ENCODE peak calls at places on chromosomes 2 and 18, in ten cellular contexts. S is T follicular helper cell; R is ovary; G is Caco-2; Q is dorsolateral prefrontal cortex; A is left ventricle myocardium inferior; C is stimulated activated CD4-positive, alpha-beta T cell treated with anti-CD3 and anti-CD28 coated beads, Interleukin-1b, Interleukin-23, amount 100 ng/mL, for 48 hours; I is activated naive CD8-positive, alpha-beta T cell treated with anti-CD3 and anti-CD28 coated beads, Interleukin-2, amount 50 U/mL, for 24 hours; B is retina; Z is NCI-H1436 treated with DMSO at 0.1 percent for 48 hours. O is an unnamed sample.

GRCh38 chr2:98614024-98614739 is 5.8 kb downstream of the UNC50 start:
- DNase-seq in R (no peak), A (no peak), G (no peak), C (no peak), B (no peak), Q (no peak), I (no peak), Z (no peak), S (no peak), O (no peak)

GRCh38 chr2:101026923-101027469 is 24.9 kb downstream of the RPL31 start:
- DNase-seq in A (no peak), S (no peak), Z (no peak), G (no peak), B (no peak), I (no peak), C (no peak), Q (no peak), R (no peak), O (no peak)

GRCh38 chr2:111168528-111168929 is 47.8 kb downstream of the BCL2L11 start:
- DNase-seq in R (peak), Z (no peak), B (no peak), G (no peak), Q (peak), S (no peak), I (peak), C (peak), A (peak), O (peak)

GRCh38 chr2:70472256-70472905 is 81.2 kb downstream of the TGFA start:
- DNase-seq in G (no peak), Z (no peak), Q (no peak), R (no peak), I (no peak), C (no peak), S (no peak), B (peak), A (no peak), O (no peak)

GRCh38 chr18:35956226-35956625 is 16.3 kb upstream of the RMP24 start:
- DNase-seq in I (no peak), B (no peak), G (no peak), C (no peak), A (no peak), Q (no peak), Z (no peak), R (no peak), S (no peak), O (no peak)

GRCh38 chr2:58708565-58708964 is 467.4 kb upstream of the FANCL start:
- DNase-seq in S (no peak), Q (no peak), C (no peak), G (no peak), I (no peak), B (no peak), Z (no peak), R (no peak), A (no peak), O (no peak)

GRCh38 chr18:49638891-49639557 is 77.2 kb downstream of the LIPG start:
- DNase-seq in S (no peak), R (no peak), G (no peak), B (no peak), A (no peak), C (no peak), Q (no peak), Z (no peak), I (no peak), O (no peak)

GRCh38 chr2:234444888-234445287 is 52.0 kb downstream of the ARL4C start:
- DNase-seq in I (peak), A (peak), G (no peak), C (peak), R (no peak), B (no peak), Z (no peak), S (no peak), Q (no peak), O (no peak)

GRCh38 chr2:174335605-174336402 is 1.1 kb downstream of the SP9 start:
- DNase-seq in G (peak), S (no peak), A (no peak), Z (no peak), B (peak), R (no peak), Q (no peak), C (no peak), I (no peak), O (no peak)

GRCh38 chr2:239716536-239717318 is 308.4 kb downstream of the NDUFA10 start:
- DNase-seq in A (no peak), Z (no peak), R (no peak), Q (no peak), S (no peak), I (no peak), G (no peak), C (no peak), B (peak), O (peak)

GRCh38 chr2:74834806-74835755 is 1.2 kb downstream of the HK2 start:
- DNase-seq in G (peak), Z (no peak), C (peak), S (no peak), B (peak), R (peak), A (peak), Q (no peak), I (peak), O (no peak)

GRCh38 chr18:48929951-48930713 is 20.6 kb downstream of the SMAD7 start:
- DNase-seq in Z (no peak), C (no peak), Q (no peak), I (no peak), S (no peak), B (peak), R (peak), A (no peak), G (peak), O (no peak)

GRCh38 chr2:48900321-48901014 is 144.9 kb upstream of the LHCGR start:
- DNase-seq in R (no peak), Z (no peak), A (no peak), C (no peak), Q (no peak), I (no peak), S (no peak), G (no peak), B (peak), O (no peak)

GRCh38 chr2:101012706-101013181 is 10.7 kb downstream of the RPL31 start:
- DNase-seq in A (no peak), R (peak), I (peak), C (no peak), Z (no peak), Q (no peak), S (peak), B (peak), G (peak), O (no peak)

GRCh38 chr18:8814206-8814605 is 108.8 kb downstream of the MTCL1 start:
- DNase-seq in R (no peak), C (no peak), A (no peak), Q (no peak), I (no peak), S (no peak), B (no peak), G (no peak), Z (no peak), O (no peak)

GRCh38 chr18:3605562-3606443 is 155.8 kb downstream of the TGIF1 start:
- DNase-seq in S (no peak), Q (no peak), B (peak), Z (no peak), R (no peak), A (no peak), I (no peak), G (peak), C (no peak), O (no peak)

GRCh38 chr18:77733292-77733903 is 483.8 kb downstream of the GALR1 start:
- DNase-seq in R (no peak), S (no peak), G (no peak), A (no peak), I (no peak), C (no peak), Z (no peak), Q (no peak), B (no peak), O (no peak)

GRCh38 chr2:124267821-124268220 is 242.7 kb downstream of the CNTNAP5 start:
- DNase-seq in C (no peak), Z (no peak), B (no peak), Q (no peak), G (no peak), A (no peak), I (no peak), S (no peak), R (no peak), O (no peak)

GRCh38 chr2:234425923-234426603 is 70.8 kb downstream of the ARL4C start:
- DNase-seq in Z (no peak), Q (no peak), I (peak), C (peak), A (no peak), B (no peak), R (no peak), S (peak), G (no peak), O (no peak)

GRCh38 chr18:69102959-69103358 is 297.7 kb upstream of the DOK6 start:
- DNase-seq in A (no peak), Z (no peak), S (no peak), G (no peak), I (no peak), C (no peak), R (no peak), B (no peak), Q (no peak), O (no peak)

GRCh38 chr2:176652300-176653182 is 383.3 kb downstream of the MTX2 start:
- DNase-seq in C (no peak), S (no peak), B (peak), Z (peak), A (no peak), Q (no peak), I (no peak), R (no peak), G (peak), O (no peak)

GRCh38 chr18:22391571-22392359 is 25.9 kb downstream of the CTAGE1 start:
- DNase-seq in A (no peak), S (no peak), B (no peak), G (no peak), Q (no peak), R (peak), Z (no peak), C (peak), I (peak), O (no peak)

GRCh38 chr2:108701208-108701607 is 18.1 kb upstream of the RANBP2 start:
- DNase-seq in R (no peak), Z (no peak), B (no peak), A (no peak), G (no peak), S (no peak), C (no peak), I (no peak), Q (no peak), O (peak)

GRCh38 chr2:34912084-34912483 is 1313.0 kb upstream of the FAM98A start:
- DNase-seq in Q (no peak), G (no peak), C (no peak), B (no peak), R (no peak), S (no peak), I (no peak), Z (no peak), A (no peak), O (no peak)

GRCh38 chr2:84177733-84178132 is 281.3 kb downstream of the SUCLG1 start:
- DNase-seq in I (no peak), C (no peak), A (no peak), S (no peak), Q (no peak), R (no peak), B (no peak), G (no peak), Z (no peak), O (no peak)

GRCh38 chr2:79040967-79041582 is 15.6 kb downstream of the REG3G start:
- DNase-seq in S (no peak), Q (no peak), G (peak), A (no peak), C (no peak), R (no peak), I (no peak), B (peak), Z (no peak), O (no peak)

O was measured in posterior cingulate gyrus.